ENCODE peak calls at places on chromosomes 11 and 22, in four cellular contexts. H is AG10803, X is brain microvascular endothelial cell, R is fibroblast of mammary gland. S is an unnamed sample.
A peak's percentile ranks its signal among the peaks of the same experiment; 100 is the strongest.

GRCh38 chr11:107705027-107705426 is 6.8 kb downstream of the SLN start:
- DNase-seq in H (peak; percentile 87), X (peak; percentile 82), R (peak; percentile 96), S (no peak)

GRCh38 chr11:86174101-86175046 is 70.2 kb upstream of the EED start:
- DNase-seq in H (peak; percentile 99), X (peak; percentile 96), R (peak; percentile 100), S (no peak)

GRCh38 chr11:122229078-122229477 is 113.1 kb upstream of the BLID start:
- DNase-seq in H (peak; percentile 97), X (no peak), R (peak; percentile 93), S (no peak)

GRCh38 chr11:100741866-100742625 is 55.0 kb downstream of the ARHGAP42 start:
- DNase-seq in H (no peak), X (no peak), R (no peak), S (no peak)

GRCh38 chr22:26612652-26613051 is 5.2 kb downstream of the CRYBB1 start:
- DNase-seq in H (no peak), X (no peak), R (no peak), S (no peak)

GRCh38 chr11:75140269-75141138 is 10.4 kb upstream of the SLCO2B1 start:
- DNase-seq in H (peak; percentile 13), X (peak; percentile 10), R (peak; percentile 18), S (no peak)

GRCh38 chr11:113974741-113975470 is at the start of gene HTR3A:
- DNase-seq in H (no peak), X (no peak), R (peak; percentile 8), S (no peak)

GRCh38 chr11:64382586-64382985 is 23.6 kb downstream of the RPS6KA4 start:
- DNase-seq in H (no peak), X (no peak), R (no peak), S (no peak)

GRCh38 chr11:73878771-73879170 is 2.0 kb downstream of the PAAF1 start:
- DNase-seq in H (no peak), X (no peak), R (no peak), S (no peak)

GRCh38 chr22:43152001-43152354 is 619 bp downstream of the TSPO start:
- DNase-seq in H (no peak), X (no peak), R (no peak), S (no peak)

GRCh38 chr22:22558972-22559603 is at the start of gene PRAME:
- DNase-seq in H (peak; percentile 12), X (peak; percentile 25), R (peak; percentile 55), S (no peak)

GRCh38 chr22:36257948-36258674 is 5.2 kb downstream of the APOL1 start:
- DNase-seq in H (no peak), X (no peak), R (no peak), S (no peak)

GRCh38 chr11:73942030-73942429 is 8.8 kb upstream of the DNAJB13 start:
- DNase-seq in H (no peak), X (no peak), R (no peak), S (no peak)

GRCh38 chr11:17392872-17393271 is 4.4 kb upstream of the KCNJ11 start:
- DNase-seq in H (no peak), X (no peak), R (no peak), S (no peak)

GRCh38 chr22:37501610-37502341 is 15.6 kb upstream of the MFNG start:
- DNase-seq in H (peak; percentile 81), X (peak; percentile 77), R (peak; percentile 91), S (no peak)

GRCh38 chr11:44880953-44881352 is 69.7 kb downstream of the TP53I11 start:
- DNase-seq in H (no peak), X (no peak), R (no peak), S (no peak)

GRCh38 chr11:133945087-133945974 is 11.4 kb downstream of the IGSF9B start:
- DNase-seq in H (peak; percentile 36), X (no peak), R (peak; percentile 73), S (no peak)

GRCh38 chr11:126989942-126990715 is 10.4 kb downstream of the KIRREL3 start:
- DNase-seq in H (peak; percentile 79), X (peak; percentile 66), R (peak; percentile 62), S (no peak)

GRCh38 chr11:111115890-111116289 is 129.6 kb upstream of the POU2AF2 start:
- DNase-seq in H (no peak), X (no peak), R (no peak), S (no peak)
- TF ChIP-seq CTCF in H (no peak), X (no peak), R (no peak), S (no peak)

DNA sequence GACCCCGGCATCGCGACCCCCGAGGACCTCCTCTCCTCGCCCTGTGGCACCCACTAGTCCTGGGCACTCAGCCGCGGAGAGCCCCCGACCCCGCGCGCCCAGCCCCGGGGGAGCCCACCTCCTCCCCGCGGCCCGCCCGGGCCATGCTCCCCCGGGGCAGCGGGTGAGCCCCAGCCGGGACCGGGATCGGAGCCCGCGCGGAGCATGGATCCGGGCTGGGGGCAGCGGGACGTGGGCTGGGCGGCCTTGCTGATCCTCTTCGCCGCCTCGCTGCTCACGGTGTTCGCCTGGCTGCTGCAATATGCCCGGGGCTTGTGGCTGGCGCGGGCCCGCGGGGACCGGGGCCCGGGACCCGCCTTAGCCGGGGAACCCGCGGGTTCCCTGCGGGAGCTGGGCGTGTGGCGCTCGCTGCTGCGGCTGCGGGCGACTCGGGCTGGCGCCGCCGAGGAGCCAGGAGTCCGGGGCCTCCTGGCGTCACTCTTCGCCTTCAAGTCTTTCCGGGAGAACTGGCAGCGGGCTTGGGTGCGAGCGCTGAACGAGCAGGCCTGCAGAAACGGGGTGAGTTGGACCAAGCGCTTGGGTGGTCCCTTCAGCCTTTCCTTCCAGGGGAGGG is 500 bp downstream of the C2CD2L start:
- DNase-seq in H (no peak), X (no peak), R (no peak), S (no peak)
- TF ChIP-seq CTCF in H (no peak), X (no peak), R (no peak), S (no peak)

DNA sequence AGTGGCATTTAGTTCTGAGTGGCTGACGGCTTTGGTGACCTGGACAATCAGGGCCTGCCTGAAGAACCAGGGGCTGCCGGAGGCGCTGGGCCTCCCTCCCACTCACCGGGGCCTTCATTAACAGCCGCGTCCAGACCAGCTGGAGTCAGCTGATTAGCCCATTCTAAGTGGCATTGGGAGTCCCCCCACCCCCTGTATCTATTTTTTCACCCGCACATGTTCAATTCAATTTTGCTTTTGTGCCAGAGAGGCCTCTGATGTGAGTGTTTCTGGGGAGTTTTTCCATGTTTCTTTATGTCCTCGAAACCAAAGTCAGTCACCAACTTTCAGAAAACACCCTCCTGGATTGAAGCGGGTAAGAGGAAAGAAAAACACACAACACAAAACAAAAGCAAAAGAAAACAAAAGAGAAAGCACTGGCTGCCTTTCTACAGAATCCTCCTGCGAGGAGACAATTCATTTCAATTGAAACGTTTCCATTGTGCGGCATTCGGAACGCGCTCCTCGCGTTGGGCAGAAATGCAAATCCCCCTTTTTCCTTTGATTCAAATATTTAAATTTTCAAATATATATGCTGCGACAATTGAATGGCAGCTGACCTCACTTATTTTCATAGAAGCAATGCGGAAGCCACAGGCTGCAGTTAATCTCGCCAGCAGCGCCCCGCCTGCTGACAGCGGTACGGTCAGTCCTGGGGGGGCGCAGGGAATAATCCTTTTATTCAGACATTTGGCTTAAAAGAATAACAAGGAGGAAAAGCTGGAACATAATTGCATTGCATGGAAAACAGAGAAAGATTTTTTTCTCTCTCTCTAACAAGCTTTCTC is 17.6 kb downstream of the CDKN1C start:
- DNase-seq in H (no peak), X (no peak), R (no peak), S (no peak)
- TF ChIP-seq CTCF in H (no peak), X (peak; percentile 22), R (no peak), S (no peak)

GRCh38 chr11:19394525-19395016 is 153.8 kb upstream of the E2F8 start:
- DNase-seq in H (no peak), X (no peak), R (no peak), S (no peak)

GRCh38 chr11:19395050-19395449 is 154.3 kb upstream of the E2F8 start:
- DNase-seq in H (no peak), X (no peak), R (no peak), S (no peak)

GRCh38 chr11:19400296-19400695 is 159.6 kb upstream of the E2F8 start:
- DNase-seq in H (no peak), X (no peak), R (no peak), S (no peak)

GRCh38 chr11:19398772-19399542 is 158.2 kb upstream of the E2F8 start:
- DNase-seq in H (peak; percentile 71), X (peak; percentile 45), R (peak; percentile 98), S (no peak)

DNA sequence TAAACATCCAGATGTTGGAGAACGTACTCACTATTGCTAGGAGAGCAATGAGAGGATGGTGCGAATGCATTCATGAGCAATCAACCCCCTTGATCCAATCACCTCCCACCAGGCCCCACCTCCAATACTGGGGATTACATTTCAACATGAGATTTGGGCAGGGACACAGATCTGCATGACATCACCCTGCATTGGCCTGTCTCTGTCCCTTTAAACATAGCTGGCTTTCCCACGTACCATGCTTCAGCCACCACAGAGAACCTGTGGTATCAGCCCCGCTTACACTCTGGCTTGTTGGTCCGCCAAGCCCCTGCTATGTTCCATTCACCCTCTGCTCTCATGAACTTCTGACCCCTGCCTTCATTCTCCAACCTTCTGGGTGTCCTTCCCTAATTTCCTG is 157.5 kb upstream of the E2F8 start:
- DNase-seq in H (no peak), X (no peak), R (peak; percentile 48), S (no peak)
- TF ChIP-seq CTCF in H (no peak), X (no peak), R (no peak), S (no peak)

S was measured in keratinocyte.